ENCODE peak calls at places on chromosomes 2 and 18, in nine cellular contexts. D is epithelial cell of proximal tubule, C is neural crest cell, V is Panc1, Q is endothelial cell of umbilical vein, X is ovary, H is sigmoid colon, F is OCI-LY7, W is GM06990. G is an unnamed sample.
A peak's percentile ranks its signal among the peaks of the same experiment; 100 is the strongest.

GRCh38 chr2:104852161-104852689 is 1.7 kb upstream of the POU3F3 start:
- DNase-seq in X (no peak), D (no peak), F (no peak), Q (no peak), C (no peak), W (no peak), V (no peak), H (no peak), G (peak; percentile 58)

GRCh38 chr2:227499971-227500630 is 28.1 kb downstream of the AGFG1 start:
- DNase-seq in Q (no peak), V (no peak), H (no peak), C (no peak), W (no peak), X (no peak), D (no peak), F (peak; percentile 7), G (no peak)

GRCh38 chr2:101991731-101992145 is at the start of gene IL1R2:
- DNase-seq in H (no peak), V (no peak), C (no peak), W (no peak), X (no peak), Q (no peak), D (no peak), F (no peak), G (no peak)

GRCh38 chr2:46813046-46813445 is 102.6 kb downstream of the MCFD2 start:
- DNase-seq in V (no peak), H (peak; percentile 80), Q (peak; percentile 32), D (no peak), W (no peak), C (no peak), X (peak; percentile 60), F (no peak), G (no peak)

GRCh38 chr2:11582526-11583202 is 48.8 kb downstream of the GREB1 start:
- DNase-seq in F (peak; percentile 41), H (peak; percentile 77), Q (peak; percentile 46), W (peak; percentile 18), C (peak; percentile 74), X (peak; percentile 86), V (peak; percentile 36), D (no peak), G (peak; percentile 79)

GRCh38 chr2:28406276-28407096 is 13.8 kb downstream of the FOSL2 start:
- DNase-seq in X (no peak), W (no peak), H (peak; percentile 73), V (no peak), C (no peak), D (no peak), Q (peak; percentile 52), F (no peak), G (no peak)

GRCh38 chr2:95294579-95295250 is 2.4 kb upstream of the KCNIP3 start:
- DNase-seq in V (no peak), H (no peak), X (no peak), D (no peak), Q (no peak), C (no peak), F (no peak), W (no peak), G (no peak)

GRCh38 chr2:105674406-105674805 is 70.3 kb upstream of the NCK2 start:
- DNase-seq in V (no peak), H (no peak), W (no peak), Q (no peak), X (peak; percentile 58), D (no peak), F (no peak), C (no peak), G (no peak)

GRCh38 chr2:88053301-88053700 is 2.3 kb downstream of the KRCC1 start:
- DNase-seq in X (no peak), F (no peak), Q (peak; percentile 34), D (no peak), C (no peak), W (no peak), H (no peak), V (no peak), G (no peak)

GRCh38 chr2:88057437-88057844 is 1.9 kb upstream of the KRCC1 start:
- DNase-seq in F (no peak), D (no peak), W (no peak), Q (no peak), X (no peak), C (no peak), V (no peak), H (no peak), G (no peak)

GRCh38 chr2:88055049-88055435 is 541 bp downstream of the KRCC1 start:
- DNase-seq in C (no peak), W (no peak), H (no peak), F (no peak), V (no peak), Q (peak; percentile 33), D (no peak), X (no peak), G (no peak)

GRCh38 chr2:88054300-88055048 is 1.1 kb downstream of the KRCC1 start:
- DNase-seq in H (no peak), W (peak; percentile 17), X (peak; percentile 45), D (no peak), Q (no peak), F (peak; percentile 19), C (no peak), V (no peak), G (no peak)

GRCh38 chr2:88055436-88056128 is at the start of gene KRCC1:
- DNase-seq in W (peak; percentile 100), Q (peak; percentile 88), C (peak; percentile 82), V (no peak), D (peak; percentile 46), X (peak; percentile 95), H (peak; percentile 97), F (peak; percentile 97), G (peak; percentile 94)
- TF ChIP-seq CTCF in W (no peak), Q (no peak), C (no peak), V (no peak), D (no peak), X (no peak), H (no peak), F (no peak), G (no peak)

GRCh38 chr18:21111351-21112139 is at the start of gene ROCK1:
- DNase-seq in C (peak; percentile 98), D (peak; percentile 49), X (peak; percentile 100), Q (peak; percentile 96), W (peak; percentile 99), H (peak; percentile 99), F (peak; percentile 95), V (peak; percentile 59), G (peak; percentile 99)

GRCh38 chr18:21112140-21112473 is 494 bp upstream of the ROCK1 start:
- DNase-seq in W (no peak), X (no peak), F (no peak), C (no peak), D (no peak), Q (no peak), V (no peak), H (no peak), G (peak; percentile 68)

GRCh38 chr18:21117385-21118135 is 5.9 kb upstream of the ROCK1 start:
- DNase-seq in Q (no peak), C (no peak), D (no peak), W (no peak), H (no peak), X (no peak), V (no peak), F (no peak), G (no peak)

GRCh38 chr18:21112543-21113105 is 1.0 kb upstream of the ROCK1 start:
- DNase-seq in V (no peak), H (no peak), Q (no peak), W (no peak), X (no peak), F (no peak), C (no peak), D (no peak), G (no peak)

DNA sequence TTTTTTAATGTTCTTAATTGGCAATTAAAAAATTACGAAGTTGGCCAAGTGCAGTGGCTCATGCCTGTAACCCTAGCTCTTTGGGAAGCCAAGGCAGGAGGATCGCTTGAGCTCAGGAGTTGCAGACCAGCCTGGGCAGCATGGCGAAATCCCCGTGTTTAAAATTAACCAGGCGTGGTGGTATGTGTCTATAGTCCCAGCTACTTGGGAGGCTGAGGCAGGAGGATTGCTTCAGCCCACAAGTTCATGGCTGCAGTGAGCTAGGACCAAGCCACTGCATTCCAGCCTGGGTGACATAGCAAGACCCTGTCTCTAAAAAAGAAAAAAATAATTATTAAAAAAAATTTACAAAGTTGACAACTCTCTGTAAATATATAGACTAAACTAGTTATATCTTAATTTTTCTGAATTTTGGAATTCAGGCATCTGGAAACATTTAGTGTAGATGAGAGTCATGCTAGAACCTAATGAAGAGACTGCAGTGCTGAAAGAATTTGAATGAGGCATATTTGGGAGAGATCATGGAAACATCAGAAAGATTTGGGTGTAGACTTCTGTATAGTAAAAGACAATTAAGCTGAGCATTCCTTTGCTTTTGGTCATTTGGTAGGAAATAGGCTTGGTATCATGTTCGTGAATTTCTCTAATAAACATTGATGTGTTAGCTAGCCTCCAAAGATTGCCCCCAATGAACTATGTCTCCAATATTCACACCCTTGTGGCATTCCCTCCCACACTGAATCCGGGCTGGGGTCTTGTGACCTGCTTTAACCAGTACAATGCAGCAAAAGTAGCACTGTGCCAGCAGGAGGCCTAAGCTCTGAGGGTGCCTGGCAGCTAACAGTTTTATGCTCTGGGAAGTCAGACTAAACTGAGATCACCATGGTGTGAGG is 4.2 kb upstream of the ROCK1 start:
- DNase-seq in D (no peak), C (no peak), Q (no peak), H (no peak), X (no peak), W (no peak), V (no peak), F (no peak), G (no peak)
- TF ChIP-seq CTCF in D (peak; percentile 5), C (no peak), Q (no peak), H (no peak), X (no peak), W (no peak), V (no peak), F (no peak), G (no peak)

GRCh38 chr2:189661148-189661956 is at the start of gene ASNSD1:
- DNase-seq in C (peak; percentile 97), F (peak; percentile 100), X (peak; percentile 99), H (peak; percentile 100), V (peak; percentile 98), D (peak; percentile 98), Q (peak; percentile 100), W (peak; percentile 99), G (peak; percentile 99)
- TF ChIP-seq CTCF in C (peak; percentile 96), F (peak; percentile 99), X (peak; percentile 99), H (peak; percentile 99), V (peak; percentile 97), D (peak; percentile 98), Q (peak; percentile 94), W (peak; percentile 93), G (peak; percentile 92)

GRCh38 chr2:3628241-3628679 is 29.7 kb upstream of the ALLC start:
- DNase-seq in C (no peak), F (no peak), X (peak; percentile 43), D (no peak), H (peak; percentile 46), Q (no peak), W (no peak), V (no peak), G (no peak)

GRCh38 chr2:3630631-3631030 is 27.4 kb upstream of the ALLC start:
- DNase-seq in C (no peak), V (no peak), F (no peak), W (no peak), H (no peak), Q (no peak), X (peak; percentile 55), D (no peak), G (no peak)

GRCh38 chr2:3627500-3628100 is 30.4 kb upstream of the ALLC start:
- DNase-seq in D (no peak), C (no peak), X (peak; percentile 38), Q (no peak), H (peak; percentile 45), W (no peak), V (no peak), F (no peak), G (no peak)

GRCh38 chr2:3626817-3627499 is 31.0 kb upstream of the ALLC start:
- DNase-seq in D (no peak), W (no peak), F (no peak), V (no peak), X (peak; percentile 69), C (no peak), H (peak; percentile 64), Q (no peak), G (no peak)

DNA sequence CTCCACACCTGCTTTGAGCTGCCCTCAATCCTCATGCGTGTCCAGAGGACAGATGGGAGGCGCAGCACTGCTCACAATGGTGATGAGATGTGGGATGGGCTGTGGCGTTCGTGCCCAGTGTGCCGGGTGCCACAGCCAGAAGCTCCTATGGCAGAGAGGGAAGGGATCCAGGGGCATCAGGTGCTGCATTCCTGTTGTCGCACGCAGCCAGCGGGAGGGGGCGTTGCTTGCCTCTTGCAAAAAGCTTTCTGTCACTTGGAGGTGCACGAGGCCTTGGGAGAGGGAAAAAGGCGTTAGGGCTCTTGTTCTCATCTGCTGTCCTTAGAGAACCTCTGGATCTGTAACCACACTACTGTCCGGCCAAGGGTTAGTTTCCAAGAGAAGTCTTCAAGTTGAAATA is 29.2 kb upstream of the ALLC start:
- DNase-seq in D (no peak), H (peak; percentile 65), W (no peak), C (no peak), F (no peak), V (no peak), Q (no peak), X (peak; percentile 54), G (peak; percentile 42)
- TF ChIP-seq CTCF in D (no peak), H (no peak), W (no peak), C (peak; percentile 23), F (peak; percentile 10), V (no peak), Q (no peak), X (no peak), G (no peak)